ENCODE peak calls at places on chromosomes 5 and 9, in eight cellular contexts. I is ureter; Z is stimulated activated CD4-positive, alpha-beta T cell treated with anti-CD3 and anti-CD28 coated beads, Interleukin-1b, Interleukin-23, amount 100 ng/mL, for 1 hour; H is CD8-positive, alpha-beta T cell; A is NCI-H1105 treated with DMSO at 0.1 percent for 48 hours; V is renal cortical epithelial cell; O is EH; P is GOT3. D is an unnamed sample.
A peak's percentile ranks its signal among the peaks of the same experiment; 100 is the strongest.

GRCh38 chr9:89639367-89639795 is 34.6 kb downstream of the GADD45G start:
- DNase-seq in I (peak; percentile 71), Z (no peak), H (no peak), A (no peak), V (no peak), O (no peak), P (no peak), D (no peak)

GRCh38 chr5:179613460-179614071 is 9.9 kb downstream of the HNRNPH1 start:
- DNase-seq in I (no peak), Z (no peak), H (no peak), A (no peak), V (peak; percentile 93), O (no peak), P (no peak), D (peak; percentile 38)

GRCh38 chr5:173457482-173457881 is 129.3 kb upstream of the STC2 start:
- DNase-seq in I (no peak), Z (no peak), H (no peak), A (no peak), V (no peak), O (no peak), P (no peak), D (no peak)

GRCh38 chr5:141641634-141642278 is 5.0 kb downstream of the RELL2 start:
- DNase-seq in I (no peak), Z (no peak), H (no peak), A (no peak), V (peak; percentile 95), O (peak; percentile 79), P (no peak), D (peak; percentile 74)

GRCh38 chr9:116218399-116218798 is 64.8 kb downstream of the PAPPA start:
- DNase-seq in I (no peak), Z (no peak), H (no peak), A (no peak), V (no peak), O (no peak), P (no peak), D (no peak)

GRCh38 chr5:179123491-179124328 is 63.5 kb downstream of the ZNF354C start:
- DNase-seq in I (peak; percentile 36), Z (no peak), H (no peak), A (no peak), V (no peak), O (no peak), P (no peak), D (no peak)

GRCh38 chr9:136086213-136086881 is 8.7 kb downstream of the NACC2 start:
- DNase-seq in I (no peak), Z (no peak), H (no peak), A (no peak), V (no peak), O (no peak), P (no peak), D (no peak)

GRCh38 chr5:16616536-16617271 is at the start of gene RETREG1:
- DNase-seq in I (peak; percentile 64), Z (peak; percentile 58), H (peak; percentile 91), A (peak; percentile 72), V (no peak), O (peak; percentile 29), P (no peak), D (peak; percentile 9)

GRCh38 chr5:34412769-34413168 is 243.4 kb upstream of the RAI14 start:
- DNase-seq in I (no peak), Z (no peak), H (no peak), A (no peak), V (no peak), O (peak; percentile 85), P (no peak), D (peak; percentile 68)

GRCh38 chr5:82272957-82273356 is 5.2 kb downstream of the RPS23 start:
- DNase-seq in I (no peak), Z (no peak), H (no peak), A (no peak), V (no peak), O (no peak), P (no peak), D (no peak)

GRCh38 chr9:17398351-17398750 is 180.5 kb upstream of the SH3GL2 start:
- DNase-seq in I (no peak), Z (no peak), H (no peak), A (no peak), V (no peak), O (no peak), P (no peak), D (peak; percentile 3)

GRCh38 chr9:35771079-35771441 is 17.0 kb upstream of the MSMP start:
- DNase-seq in I (peak; percentile 61), Z (no peak), H (no peak), A (no peak), V (no peak), O (no peak), P (no peak), D (no peak)

GRCh38 chr9:93096131-93096802 is at the start of gene CARD19:
- DNase-seq in I (peak; percentile 75), Z (no peak), H (peak; percentile 51), A (peak; percentile 20), V (no peak), O (peak; percentile 42), P (no peak), D (peak; percentile 70)

GRCh38 chr5:1399737-1400136 is 45.5 kb downstream of the SLC6A3 start:
- DNase-seq in I (no peak), Z (no peak), H (no peak), A (no peak), V (no peak), O (no peak), P (no peak), D (no peak)